ENCODE peak calls at places on chromosomes 5 and 9, in eight cellular contexts. W, M, H, C, O, T, P and Z are unnamed samples.

GRCh38 chr9:35605336-35606137 is 475 bp downstream of the TESK1 start:
- DNase-seq in W (peak; percentile 25), M (no peak), H (no peak), C (no peak), O (peak; percentile 21), T (peak; percentile 35), P (no peak), Z (peak; percentile 44)

GRCh38 chr9:10274983-10275382 is 337.8 kb downstream of the PTPRD start:
- DNase-seq in W (no peak), M (no peak), H (no peak), C (no peak), O (no peak), T (no peak), P (no peak), Z (no peak)

GRCh38 chr5:154285661-154286408 is 95.3 kb downstream of the GALNT10 start:
- DNase-seq in W (no peak), M (no peak), H (peak; percentile 67), C (no peak), O (no peak), T (no peak), P (peak; percentile 51), Z (no peak)

GRCh38 chr5:19880859-19881436 is 107.1 kb downstream of the CDH18 start:
- DNase-seq in W (no peak), M (no peak), H (no peak), C (no peak), O (no peak), T (no peak), P (no peak), Z (no peak)

GRCh38 chr5:102223542-102224444 is 72.3 kb downstream of the SLCO4C1 start:
- DNase-seq in W (peak; percentile 6), M (no peak), H (peak; percentile 32), C (no peak), O (no peak), T (no peak), P (no peak), Z (no peak)

GRCh38 chr5:946720-947625 is 54.3 kb downstream of the TRIP13 start:
- DNase-seq in W (no peak), M (no peak), H (no peak), C (no peak), O (no peak), T (no peak), P (no peak), Z (no peak)

GRCh38 chr5:172420215-172420934 is 34.0 kb downstream of the SH3PXD2B start:
- DNase-seq in W (peak; percentile 97), M (peak; percentile 58), H (peak; percentile 97), C (peak; percentile 61), O (no peak), T (no peak), P (peak; percentile 61), Z (peak; percentile 88)

GRCh38 chr9:71769175-71770165 is 1.2 kb upstream of the CEMIP2 start:
- DNase-seq in W (peak; percentile 96), M (peak; percentile 86), H (peak; percentile 43), C (no peak), O (peak; percentile 71), T (peak; percentile 29), P (no peak), Z (peak; percentile 63)

GRCh38 chr9:94002316-94003140 is 47.4 kb upstream of the BARX1 start:
- DNase-seq in W (peak; percentile 45), M (no peak), H (peak; percentile 78), C (peak; percentile 11), O (no peak), T (peak; percentile 38), P (peak; percentile 52), Z (no peak)

GRCh38 chr9:110214090-110214489 is 6.1 kb upstream of the C9orf152 start:
- DNase-seq in W (no peak), M (no peak), H (no peak), C (no peak), O (no peak), T (no peak), P (no peak), Z (no peak)

GRCh38 chr5:146860213-146860891 is 18.2 kb downstream of the PPP2R2B start:
- DNase-seq in W (no peak), M (no peak), H (no peak), C (no peak), O (no peak), T (no peak), P (no peak), Z (no peak)

GRCh38 chr5:143229896-143230675 is 173.4 kb downstream of the NR3C1 start:
- DNase-seq in W (peak; percentile 37), M (no peak), H (no peak), C (no peak), O (no peak), T (peak; percentile 74), P (no peak), Z (no peak)

GRCh38 chr9:108496866-108497265 is 358.9 kb downstream of the ACTL7B start:
- DNase-seq in W (no peak), M (no peak), H (no peak), C (no peak), O (no peak), T (no peak), P (no peak), Z (no peak)

GRCh38 chr9:112867275-112867991 is 23.2 kb downstream of the SLC46A2 start:
- DNase-seq in W (peak; percentile 28), M (no peak), H (peak; percentile 89), C (peak; percentile 44), O (no peak), T (peak; percentile 10), P (peak; percentile 56), Z (no peak)

GRCh38 chr9:12955510-12956163 is 180.8 kb downstream of the LURAP1L start:
- DNase-seq in W (no peak), M (no peak), H (no peak), C (no peak), O (no peak), T (no peak), P (no peak), Z (no peak)

GRCh38 chr9:83296123-83296522 is 233.2 kb upstream of the RASEF start:
- DNase-seq in W (no peak), M (no peak), H (no peak), C (no peak), O (no peak), T (peak; percentile 67), P (peak; percentile 4), Z (no peak)

GRCh38 chr5:138954257-138955012 is 79.3 kb upstream of the LRRTM2 start:
- DNase-seq in W (no peak), M (no peak), H (no peak), C (no peak), O (no peak), T (no peak), P (no peak), Z (no peak)

GRCh38 chr9:33225319-33226152 is 14.4 kb upstream of the SPINK4 start:
- DNase-seq in W (peak; percentile 70), M (no peak), H (peak; percentile 83), C (peak; percentile 64), O (peak; percentile 42), T (peak; percentile 66), P (peak; percentile 63), Z (peak; percentile 79)

GRCh38 chr9:99357575-99357974 is 135.5 kb downstream of the SEC61B start:
- DNase-seq in W (no peak), M (peak; percentile 65), H (no peak), C (no peak), O (no peak), T (no peak), P (no peak), Z (no peak)

GRCh38 chr9:128361981-128362646 is 9.1 kb upstream of the URM1 start:
- DNase-seq in W (peak; percentile 90), M (peak; percentile 79), H (peak; percentile 90), C (peak; percentile 64), O (peak; percentile 58), T (peak; percentile 68), P (peak; percentile 75), Z (peak; percentile 87)

GRCh38 chr9:69192214-69192613 is 18.1 kb downstream of the TJP2 start:
- DNase-seq in W (no peak), M (no peak), H (no peak), C (no peak), O (no peak), T (no peak), P (no peak), Z (no peak)

GRCh38 chr9:16499866-16500265 is 370.6 kb downstream of the BNC2 start:
- DNase-seq in W (no peak), M (no peak), H (no peak), C (no peak), O (no peak), T (no peak), P (no peak), Z (no peak)

GRCh38 chr9:16501726-16502125 is 368.7 kb downstream of the BNC2 start:
- DNase-seq in W (no peak), M (no peak), H (no peak), C (no peak), O (no peak), T (no peak), P (no peak), Z (no peak)

GRCh38 chr9:16501098-16501663 is 369.3 kb downstream of the BNC2 start:
- DNase-seq in W (no peak), M (no peak), H (peak; percentile 44), C (no peak), O (no peak), T (no peak), P (no peak), Z (no peak)

DNA sequence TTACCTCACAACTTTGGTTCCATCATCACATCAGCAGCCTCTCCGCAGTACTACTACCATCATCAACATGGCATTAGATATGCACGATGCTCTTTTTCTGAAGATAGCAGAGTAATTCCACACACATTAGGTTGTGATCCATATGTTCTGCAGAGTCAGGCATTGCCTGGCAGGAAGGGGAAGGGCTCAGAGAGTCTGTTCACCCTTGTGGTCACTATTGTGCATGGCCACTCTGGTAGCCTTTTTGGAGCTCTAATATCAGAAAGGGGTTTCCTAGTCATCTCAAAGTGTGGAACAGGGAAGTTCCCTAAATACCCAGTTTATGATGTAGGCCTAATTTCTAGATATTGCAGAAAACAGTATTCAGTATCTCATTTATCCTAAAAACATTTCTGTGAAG is 373.6 kb downstream of the BNC2 start:
- DNase-seq in W (no peak), M (no peak), H (no peak), C (no peak), O (no peak), T (no peak), P (no peak), Z (no peak)
- TF ChIP-seq CTCF in W (no peak), M (no peak), H (no peak), C (peak; percentile 17), O (no peak), T (no peak), P (peak; percentile 30), Z (no peak)

GRCh38 chr5:61254969-61255555 is 77.0 kb upstream of the ZSWIM6 start:
- DNase-seq in W (peak; percentile 64), M (no peak), H (no peak), C (no peak), O (no peak), T (no peak), P (no peak), Z (no peak)
- H3K27ac ChIP-seq in W (peak overlapping the region; percentile 83), M (no peak overlapping the region), H (no peak overlapping the region), C (no peak overlapping the region), O (no peak overlapping the region), T (no peak overlapping the region), P (no peak overlapping the region), Z (no peak overlapping the region)

GRCh38 chr5:74149395-74149794 is 491.1 kb downstream of the ENC1 start:
- DNase-seq in W (peak; percentile 76), M (no peak), H (peak; percentile 83), C (peak; percentile 79), O (no peak), T (no peak), P (peak; percentile 31), Z (peak; percentile 75)
- TF ChIP-seq CTCF in W (no peak), M (no peak), H (no peak), C (no peak), O (no peak), T (no peak), P (no peak), Z (no peak)

GRCh38 chr5:81183811-81184748 is 49.0 kb upstream of the CKMT2 start:
- DNase-seq in W (no peak), M (no peak), H (no peak), C (no peak), O (no peak), T (no peak), P (no peak), Z (no peak)
- H3K27ac ChIP-seq in W (no peak overlapping the region), M (no peak overlapping the region), H (peak overlapping the region; percentile 42), C (no peak overlapping the region), O (no peak overlapping the region), T (no peak overlapping the region), P (no peak overlapping the region), Z (no peak overlapping the region)